ENCODE peak calls at places on chromosome 19, in eight cellular contexts. One of them, this sample, is unnamed.

GRCh38 chr19:17967258-17968051 is 548 bp downstream of the KCNN1 start:
- DNase-seq in T-helper 2 cell: no peak
- DNase-seq in EL: no peak
- DNase-seq in stimulated activated CD8-positive, alpha-beta memory T cell treated with anti-CD3 and anti-CD28 coated beads, Interleukin-15, amount 100 ng/mL, for 24 hours: no peak
- DNase-seq in head of caudate nucleus: no peak
- DNase-seq in D341Med: peak; percentile 79
- DNase-seq in EH: no peak
- DNase-seq in NCI-H1105: peak; percentile 16
- DNase-seq in this sample: no peak

GRCh38 chr19:42683917-42684513 is 56.3 kb downstream of the PSG3 start:
- DNase-seq in T-helper 2 cell: no peak
- DNase-seq in EL: peak; percentile 43
- DNase-seq in stimulated activated CD8-positive, alpha-beta memory T cell treated with anti-CD3 and anti-CD28 coated beads, Interleukin-15, amount 100 ng/mL, for 24 hours: no peak
- DNase-seq in head of caudate nucleus: no peak
- DNase-seq in D341Med: no peak
- DNase-seq in EH: peak; percentile 48
- DNase-seq in NCI-H1105: no peak
- DNase-seq in this sample: no peak

GRCh38 chr19:4295972-4296771 is 6.0 kb downstream of the TMIGD2 start:
- DNase-seq in T-helper 2 cell: no peak
- DNase-seq in EL: no peak
- DNase-seq in stimulated activated CD8-positive, alpha-beta memory T cell treated with anti-CD3 and anti-CD28 coated beads, Interleukin-15, amount 100 ng/mL, for 24 hours: no peak
- DNase-seq in head of caudate nucleus: peak; percentile 81
- DNase-seq in D341Med: peak; percentile 95
- DNase-seq in EH: no peak
- DNase-seq in NCI-H1105: peak; percentile 97
- DNase-seq in this sample: no peak

GRCh38 chr19:16327501-16327900 is 2.9 kb downstream of the KLF2 start:
- DNase-seq in T-helper 2 cell: no peak
- DNase-seq in EL: no peak
- DNase-seq in stimulated activated CD8-positive, alpha-beta memory T cell treated with anti-CD3 and anti-CD28 coated beads, Interleukin-15, amount 100 ng/mL, for 24 hours: no peak
- DNase-seq in head of caudate nucleus: no peak
- DNase-seq in D341Med: peak; percentile 28
- DNase-seq in EH: no peak
- DNase-seq in NCI-H1105: no peak
- DNase-seq in this sample: no peak

GRCh38 chr19:18322318-18322758 is 538 bp downstream of the LSM4 start:
- DNase-seq in T-helper 2 cell: no peak
- DNase-seq in EL: peak; percentile 68
- DNase-seq in stimulated activated CD8-positive, alpha-beta memory T cell treated with anti-CD3 and anti-CD28 coated beads, Interleukin-15, amount 100 ng/mL, for 24 hours: no peak
- DNase-seq in head of caudate nucleus: no peak
- DNase-seq in D341Med: peak; percentile 60
- DNase-seq in EH: peak; percentile 74
- DNase-seq in NCI-H1105: no peak
- DNase-seq in this sample: peak; percentile 29

GRCh38 chr19:33473644-33474305 is 47.8 kb downstream of the PEPD start:
- DNase-seq in T-helper 2 cell: no peak
- DNase-seq in EL: peak; percentile 67
- DNase-seq in stimulated activated CD8-positive, alpha-beta memory T cell treated with anti-CD3 and anti-CD28 coated beads, Interleukin-15, amount 100 ng/mL, for 24 hours: no peak
- DNase-seq in head of caudate nucleus: no peak
- DNase-seq in D341Med: peak; percentile 17
- DNase-seq in EH: peak; percentile 87
- DNase-seq in NCI-H1105: no peak
- DNase-seq in this sample: no peak

GRCh38 chr19:32916969-32917611 is 47.5 kb upstream of the SLC7A9 start:
- DNase-seq in T-helper 2 cell: no peak
- DNase-seq in EL: no peak
- DNase-seq in stimulated activated CD8-positive, alpha-beta memory T cell treated with anti-CD3 and anti-CD28 coated beads, Interleukin-15, amount 100 ng/mL, for 24 hours: no peak
- DNase-seq in head of caudate nucleus: no peak
- DNase-seq in D341Med: no peak
- DNase-seq in EH: no peak
- DNase-seq in NCI-H1105: no peak
- DNase-seq in this sample: no peak

GRCh38 chr19:14944456-14944855 is 3.2 kb downstream of the OR7C2 start:
- DNase-seq in T-helper 2 cell: no peak
- DNase-seq in EL: no peak
- DNase-seq in stimulated activated CD8-positive, alpha-beta memory T cell treated with anti-CD3 and anti-CD28 coated beads, Interleukin-15, amount 100 ng/mL, for 24 hours: no peak
- DNase-seq in head of caudate nucleus: no peak
- DNase-seq in D341Med: no peak
- DNase-seq in EH: no peak
- DNase-seq in NCI-H1105: no peak
- DNase-seq in this sample: no peak

GRCh38 chr19:11390933-11391680 is 7.0 kb upstream of the EPOR start:
- DNase-seq in T-helper 2 cell: no peak
- DNase-seq in EL: no peak
- DNase-seq in stimulated activated CD8-positive, alpha-beta memory T cell treated with anti-CD3 and anti-CD28 coated beads, Interleukin-15, amount 100 ng/mL, for 24 hours: no peak
- DNase-seq in head of caudate nucleus: no peak
- DNase-seq in D341Med: no peak
- DNase-seq in EH: no peak
- DNase-seq in NCI-H1105: no peak
- DNase-seq in this sample: no peak

GRCh38 chr19:53809518-53810186 is 14.5 kb downstream of the NLRP12 start:
- DNase-seq in T-helper 2 cell: no peak
- DNase-seq in EL: no peak
- DNase-seq in stimulated activated CD8-positive, alpha-beta memory T cell treated with anti-CD3 and anti-CD28 coated beads, Interleukin-15, amount 100 ng/mL, for 24 hours: no peak
- DNase-seq in head of caudate nucleus: no peak
- DNase-seq in D341Med: no peak
- DNase-seq in EH: no peak
- DNase-seq in NCI-H1105: no peak
- DNase-seq in this sample: no peak

GRCh38 chr19:31253816-31254551 is 95.3 kb downstream of the TSHZ3 start:
- DNase-seq in T-helper 2 cell: no peak
- DNase-seq in EL: no peak
- DNase-seq in stimulated activated CD8-positive, alpha-beta memory T cell treated with anti-CD3 and anti-CD28 coated beads, Interleukin-15, amount 100 ng/mL, for 24 hours: no peak
- DNase-seq in head of caudate nucleus: no peak
- DNase-seq in D341Med: no peak
- DNase-seq in EH: no peak
- DNase-seq in NCI-H1105: peak; percentile 86
- DNase-seq in this sample: no peak

GRCh38 chr19:48206402-48207093 is 36.1 kb downstream of the ZSWIM9 start:
- DNase-seq in T-helper 2 cell: no peak
- DNase-seq in EL: no peak
- DNase-seq in stimulated activated CD8-positive, alpha-beta memory T cell treated with anti-CD3 and anti-CD28 coated beads, Interleukin-15, amount 100 ng/mL, for 24 hours: no peak
- DNase-seq in head of caudate nucleus: no peak
- DNase-seq in D341Med: no peak
- DNase-seq in EH: no peak
- DNase-seq in NCI-H1105: no peak
- DNase-seq in this sample: no peak

GRCh38 chr19:39195755-39196154 is 1.0 kb upstream of the NCCRP1 start:
- DNase-seq in T-helper 2 cell: no peak
- DNase-seq in EL: no peak
- DNase-seq in stimulated activated CD8-positive, alpha-beta memory T cell treated with anti-CD3 and anti-CD28 coated beads, Interleukin-15, amount 100 ng/mL, for 24 hours: no peak
- DNase-seq in head of caudate nucleus: no peak
- DNase-seq in D341Med: peak; percentile 25
- DNase-seq in EH: no peak
- DNase-seq in NCI-H1105: no peak
- DNase-seq in this sample: no peak